ENCODE peak calls at places on chromosomes 7 and 10, in six cellular contexts. I, O, H, P, V and R are unnamed samples.

GRCh38 chr7:44754802-44755697 is 6.4 kb downstream of the ZMIZ2 start:
- DNase-seq in V (no peak), O (no peak), H (no peak), I (no peak), P (no peak), R (no peak)

GRCh38 chr10:78868456-78868855 is 200.3 kb upstream of the ZMIZ1 start:
- DNase-seq in O (no peak), P (no peak), H (no peak), I (no peak), V (no peak), R (no peak)

GRCh38 chr10:9302142-9302746 is 1247.8 kb downstream of the GATA3 start:
- DNase-seq in I (peak), O (no peak), V (no peak), P (peak), H (no peak), R (no peak)

GRCh38 chr7:20783131-20783715 is 3.5 kb downstream of the SP8 start:
- DNase-seq in P (no peak), O (no peak), H (no peak), I (no peak), V (no peak), R (no peak)

GRCh38 chr10:29734980-29735627 is 100.3 kb upstream of the SVIL start:
- DNase-seq in V (peak), I (peak), O (no peak), H (no peak), P (peak), R (no peak)

GRCh38 chr10:127374901-127375300 is 174.2 kb upstream of the NPS start:
- DNase-seq in V (no peak), I (no peak), H (no peak), P (no peak), O (no peak), R (no peak)

GRCh38 chr7:150329331-150330106 is 6.2 kb upstream of the ACTR3C start:
- DNase-seq in P (no peak), I (no peak), O (no peak), V (no peak), H (no peak), R (peak)

GRCh38 chr7:132035517-132036362 is 479.3 kb upstream of the PODXL start:
- DNase-seq in V (no peak), O (no peak), I (no peak), P (no peak), H (no peak), R (no peak)

GRCh38 chr7:155804431-155804831 is 7.8 kb downstream of the SHH start:
- DNase-seq in I (no peak), H (no peak), V (no peak), O (no peak), P (no peak), R (no peak)

GRCh38 chr10:48215148-48215982 is 59.1 kb downstream of the FRMPD2 start:
- DNase-seq in I (peak), O (no peak), H (no peak), V (peak), P (peak), R (no peak)

GRCh38 chr7:45711161-45711490 is 137.0 kb downstream of the ADCY1 start:
- DNase-seq in I (no peak), V (no peak), H (no peak), O (no peak), P (no peak), R (no peak)

GRCh38 chr7:149772821-149773425 is 465 bp downstream of the ZNF467 start:
- DNase-seq in H (no peak), P (no peak), V (no peak), I (no peak), O (no peak), R (no peak)

GRCh38 chr10:15897282-15897681 is 37.0 kb upstream of the MINDY3 start:
- DNase-seq in H (no peak), I (peak), P (peak), O (no peak), V (no peak), R (no peak)

GRCh38 chr10:75428434-75429158 is 2.8 kb upstream of the LRMDA start:
- DNase-seq in V (peak), P (peak), O (no peak), H (no peak), I (peak), R (no peak)

GRCh38 chr7:69199661-69200060 is 398.6 kb upstream of the AUTS2 start:
- DNase-seq in H (no peak), O (no peak), V (no peak), I (no peak), P (no peak), R (no peak)

GRCh38 chr10:3132036-3133025 is 40.3 kb downstream of the PITRM1 start:
- DNase-seq in P (peak), I (peak), H (no peak), V (no peak), O (no peak), R (no peak)

GRCh38 chr10:14758994-14759664 is 15.6 kb downstream of the FAM107B start:
- DNase-seq in P (no peak), V (no peak), O (no peak), I (no peak), H (no peak), R (no peak)

GRCh38 chr7:99478464-99479440 is 6.1 kb downstream of the ZNF789 start:
- DNase-seq in O (no peak), I (no peak), V (no peak), H (no peak), P (no peak), R (no peak)

GRCh38 chr10:75770634-75771081 is 339.2 kb downstream of the LRMDA start:
- DNase-seq in V (peak), H (no peak), O (no peak), P (no peak), I (no peak), R (no peak)

GRCh38 chr10:33783557-33783956 is 449.1 kb upstream of the NRP1 start:
- DNase-seq in H (no peak), V (no peak), O (no peak), I (no peak), P (no peak), R (no peak)

GRCh38 chr7:112171673-112172072 is 34.5 kb downstream of the DOCK4 start:
- DNase-seq in I (no peak), P (no peak), O (no peak), H (no peak), V (no peak), R (no peak)

GRCh38 chr7:80517177-80517804 is 5.4 kb upstream of the GNAT3 start:
- DNase-seq in P (no peak), I (peak), O (no peak), V (no peak), H (no peak), R (no peak)

GRCh38 chr10:86655596-86655995 is 1.2 kb downstream of the OPN4 start:
- DNase-seq in H (no peak), P (no peak), V (no peak), O (no peak), I (no peak), R (no peak)

GRCh38 chr10:102918817-102919236 is 733 bp downstream of the CNNM2 start:
- DNase-seq in I (peak), V (no peak), O (no peak), H (no peak), P (no peak), R (no peak)

GRCh38 chr7:16818732-16819131 is 13.9 kb upstream of the AGR2 start:
- DNase-seq in V (no peak), P (no peak), H (no peak), I (no peak), O (no peak), R (no peak)

GRCh38 chr10:123578721-123579120 is 87.4 kb upstream of the GPR26 start:
- DNase-seq in V (no peak), I (no peak), O (no peak), H (no peak), P (no peak), R (no peak)

GRCh38 chr7:145779165-145779564 is 337.4 kb upstream of the CNTNAP2 start:
- DNase-seq in P (peak), H (no peak), V (no peak), I (no peak), O (no peak), R (no peak)

GRCh38 chr7:51428226-51428887 is 111.7 kb upstream of the COBL start:
- DNase-seq in H (no peak), I (no peak), O (no peak), P (peak), V (no peak), R (no peak)

GRCh38 chr10:72259491-72260214 is 14.1 kb upstream of the DDIT4 start:
- DNase-seq in O (no peak), H (no peak), P (peak), V (no peak), I (peak), R (no peak)

GRCh38 chr7:139753079-139753692 is 24.6 kb downstream of the HIPK2 start:
- DNase-seq in V (no peak), I (peak), H (no peak), O (no peak), P (no peak), R (no peak)

GRCh38 chr10:124619195-124619594 is 125.0 kb downstream of the FAM53B start:
- DNase-seq in O (no peak), V (no peak), I (no peak), P (peak), H (no peak), R (no peak)

GRCh38 chr10:61063911-61064310 is 119.9 kb upstream of the RHOBTB1 start:
- DNase-seq in P (no peak), O (no peak), H (no peak), I (no peak), V (no peak), R (no peak)

GRCh38 chr7:40428421-40428820 is 293.6 kb downstream of the SUGCT start:
- DNase-seq in O (no peak), I (no peak), P (no peak), V (no peak), H (no peak), R (no peak)